ENCODE peak calls at places on chromosomes 3 and 15, in ten cellular contexts. I, C, G, X, E, R, Q, J, D and U are unnamed samples. For H3K4me1, the result is how much of the 10 kb centered on the place peaks cover.

GRCh38 chr15:50176869-50177268 is 5.1 kb upstream of the SLC27A2 start:
- DNase-seq in I (no peak), E (no peak), C (peak), X (no peak), R (no peak), D (no peak), Q (no peak), G (no peak), J (no peak), U (no peak)

GRCh38 chr3:145116769-145117168 is 1044.2 kb downstream of the PLOD2 start:
- DNase-seq in E (no peak), G (no peak), C (no peak), X (no peak), I (no peak), J (no peak), Q (no peak), D (no peak), R (no peak), U (no peak)

GRCh38 chr3:52531636-52532516 is 1.8 kb downstream of the NT5DC2 start:
- DNase-seq in R (peak), D (no peak), Q (peak), I (no peak), E (no peak), J (no peak), C (no peak), X (no peak), G (peak), U (no peak)

GRCh38 chr3:185402561-185402960 is 39.6 kb downstream of the MAP3K13 start:
- DNase-seq in X (no peak), D (no peak), C (peak), G (no peak), J (peak), E (no peak), Q (peak), I (no peak), R (no peak), U (no peak)

GRCh38 chr3:78153973-78154372 is 1114.1 kb downstream of the ROBO2 start:
- DNase-seq in J (no peak), C (no peak), I (no peak), Q (no peak), E (no peak), R (no peak), D (no peak), X (no peak), G (no peak), U (no peak)

GRCh38 chr15:32091505-32092380 is 61.4 kb downstream of the CHRNA7 start:
- DNase-seq in G (no peak), X (no peak), I (no peak), C (no peak), D (no peak), E (no peak), J (no peak), Q (no peak), R (no peak), U (no peak)

GRCh38 chr3:59286791-59287531 is 237.1 kb upstream of the CFAP20DC start:
- DNase-seq in E (no peak), G (no peak), C (peak), R (no peak), J (peak), X (peak), D (no peak), I (no peak), Q (no peak), U (no peak)

GRCh38 chr3:52879090-52879489 is 18.3 kb downstream of the STIMATE start:
- DNase-seq in X (no peak), D (no peak), C (no peak), G (no peak), J (no peak), E (no peak), I (no peak), R (no peak), Q (no peak), U (no peak)

GRCh38 chr3:12005951-12006625 is 1.9 kb downstream of the SYN2 start:
- DNase-seq in R (no peak), J (no peak), C (no peak), G (no peak), D (no peak), Q (no peak), I (no peak), E (no peak), X (no peak), U (no peak)

GRCh38 chr3:168467085-168467714 is 371.5 kb upstream of the GOLIM4 start:
- DNase-seq in X (peak), I (no peak), D (no peak), C (peak), R (no peak), J (peak), E (no peak), G (no peak), Q (peak), U (no peak)

GRCh38 chr3:114155370-114155821 is 23.5 kb downstream of the DRD3 start:
- DNase-seq in D (no peak), R (no peak), X (no peak), I (peak), E (peak), J (peak), G (no peak), Q (peak), C (peak), U (no peak)

GRCh38 chr15:77860101-77860691 is 217.3 kb downstream of the TBC1D2B start:
- DNase-seq in J (no peak), R (no peak), E (no peak), X (no peak), C (no peak), D (no peak), Q (no peak), G (no peak), I (no peak), U (no peak)
- H3K4me1 ChIP-seq in J (under half), R (under half), E (under half), X (under half), C (under half), D (under half), Q (under half), G (under half), I (under half), U (under half)

DNA sequence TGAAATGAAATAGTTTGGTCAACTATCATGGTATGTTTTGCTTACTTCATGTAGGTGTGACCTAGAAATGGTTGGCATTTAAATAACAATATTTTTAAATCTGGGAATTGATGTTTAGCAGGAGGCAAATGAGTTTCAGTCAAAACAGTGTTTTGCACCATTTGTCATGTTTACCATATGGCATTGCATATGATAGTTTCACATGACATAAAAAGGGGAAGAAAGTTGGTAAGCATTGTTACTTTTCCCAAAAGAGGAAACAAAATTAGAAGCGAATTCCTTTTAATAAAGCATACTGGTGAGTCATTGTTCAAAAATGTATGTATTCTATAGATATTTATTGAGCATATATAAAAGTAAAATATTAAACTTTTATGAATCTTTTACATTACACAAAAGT is 2.3 kb downstream of the RNF13 start:
- DNase-seq in G (no peak), C (no peak), J (no peak), E (no peak), R (no peak), D (no peak), X (no peak), I (no peak), Q (no peak), U (no peak)
- H3K4me3 ChIP-seq in G (no peak), C (no peak), J (no peak), E (no peak), R (no peak), D (no peak), X (no peak), I (peak), Q (no peak), U (peak)

DNA sequence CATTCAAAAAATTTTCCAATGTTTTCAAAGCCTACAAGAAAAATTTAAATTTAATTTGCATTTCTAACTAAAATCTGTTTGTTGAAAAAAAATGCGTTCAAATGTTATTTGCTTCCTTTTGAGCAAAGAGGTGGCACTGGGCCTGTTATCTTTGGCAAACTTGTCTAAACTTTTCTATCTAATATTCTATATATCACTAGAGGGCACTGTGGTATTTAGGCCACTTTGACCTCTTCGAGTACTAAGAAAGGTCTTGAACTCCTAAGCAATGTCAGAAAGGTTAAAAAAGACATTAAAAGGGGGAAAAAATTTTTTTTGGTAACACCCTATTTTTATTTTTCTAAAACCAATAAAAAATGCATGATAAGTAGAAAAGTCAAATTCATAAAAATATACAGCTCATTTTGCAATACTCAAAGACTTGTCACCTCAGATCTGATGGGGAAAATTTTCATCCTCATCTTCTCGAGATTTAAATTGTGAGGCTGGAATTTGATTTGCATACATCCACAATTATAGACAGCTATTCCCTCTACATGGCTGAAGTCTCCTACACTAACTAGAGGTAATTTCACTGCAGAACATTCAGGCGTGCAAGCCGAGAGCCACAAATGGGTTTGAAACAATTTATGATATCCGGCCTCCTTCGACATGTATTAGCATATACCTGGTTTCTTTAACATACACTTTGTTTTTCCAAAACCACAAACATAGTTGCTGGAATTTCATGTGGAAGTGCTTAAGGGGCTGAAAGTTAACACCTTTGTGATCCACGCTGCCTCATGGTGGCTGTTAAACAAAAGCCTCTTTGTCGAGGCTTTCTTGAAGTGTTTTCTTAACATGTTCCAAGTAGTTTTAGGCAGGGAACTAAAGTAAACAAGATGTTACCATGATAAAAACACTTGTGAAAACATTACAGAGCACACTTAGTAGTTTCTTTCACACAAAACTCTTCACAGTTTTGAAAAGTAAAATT is 576.4 kb downstream of the FOXP1 start:
- DNase-seq in I (no peak), J (peak), R (no peak), X (no peak), C (peak), G (no peak), Q (peak), E (no peak), D (no peak), U (no peak)
- TF ChIP-seq CTCF in I (peak), J (peak), R (peak), X (peak), C (peak), G (peak), Q (peak), E (peak), D (peak), U (peak)

GRCh38 chr3:4977001-4977888 is 2.0 kb upstream of the BHLHE40 start:
- DNase-seq in G (peak), I (peak), E (peak), R (peak), D (peak), J (peak), Q (peak), C (peak), X (peak), U (peak)
- H3K4me1 ChIP-seq in G (under half), I (under half), E (under half), R (under half), D (under half), J (under half), Q (under half), C (under half), X (under half), U (under half)

GRCh38 chr15:25987638-25988037 is 124.5 kb upstream of the ATP10A start:
- DNase-seq in Q (no peak), X (no peak), I (no peak), D (no peak), E (no peak), J (no peak), R (no peak), G (no peak), C (no peak), U (no peak)

GRCh38 chr15:25985179-25985578 is 122.1 kb upstream of the ATP10A start:
- DNase-seq in D (no peak), X (no peak), Q (peak), E (no peak), C (no peak), R (no peak), G (no peak), J (no peak), I (no peak), U (no peak)

GRCh38 chr15:25981114-25981513 is 118.0 kb upstream of the ATP10A start:
- DNase-seq in G (no peak), Q (no peak), J (no peak), C (no peak), E (no peak), R (no peak), I (no peak), D (no peak), X (no peak), U (no peak)

GRCh38 chr15:25982736-25983135 is 119.6 kb upstream of the ATP10A start:
- DNase-seq in I (no peak), J (no peak), G (no peak), X (no peak), C (no peak), E (no peak), R (no peak), D (no peak), Q (no peak), U (no peak)
- H3K4me3 ChIP-seq in I (no peak), J (no peak), G (no peak), X (no peak), C (no peak), E (no peak), R (no peak), D (no peak), Q (no peak), U (no peak)

GRCh38 chr3:163915279-163915678 is 1163.0 kb downstream of the SI start:
- DNase-seq in R (no peak), D (no peak), Q (no peak), I (no peak), E (no peak), G (no peak), X (no peak), J (no peak), C (no peak), U (no peak)

GRCh38 chr3:163914567-163914966 is 1163.7 kb downstream of the SI start:
- DNase-seq in I (no peak), C (no peak), R (no peak), X (no peak), G (no peak), J (no peak), Q (no peak), E (no peak), D (no peak), U (no peak)

GRCh38 chr3:163919154-163919553 is 1159.1 kb downstream of the SI start:
- DNase-seq in I (no peak), E (no peak), J (no peak), X (no peak), C (no peak), Q (no peak), G (no peak), R (no peak), D (no peak), U (no peak)

GRCh38 chr3:163916596-163917560 is 1161.4 kb downstream of the SI start:
- DNase-seq in R (no peak), I (no peak), G (no peak), E (no peak), X (no peak), J (peak), C (no peak), Q (peak), D (no peak), U (no peak)
- TF ChIP-seq CTCF in R (no peak), I (no peak), G (no peak), E (no peak), X (no peak), J (no peak), C (no peak), Q (peak), D (no peak), U (no peak)

DNA sequence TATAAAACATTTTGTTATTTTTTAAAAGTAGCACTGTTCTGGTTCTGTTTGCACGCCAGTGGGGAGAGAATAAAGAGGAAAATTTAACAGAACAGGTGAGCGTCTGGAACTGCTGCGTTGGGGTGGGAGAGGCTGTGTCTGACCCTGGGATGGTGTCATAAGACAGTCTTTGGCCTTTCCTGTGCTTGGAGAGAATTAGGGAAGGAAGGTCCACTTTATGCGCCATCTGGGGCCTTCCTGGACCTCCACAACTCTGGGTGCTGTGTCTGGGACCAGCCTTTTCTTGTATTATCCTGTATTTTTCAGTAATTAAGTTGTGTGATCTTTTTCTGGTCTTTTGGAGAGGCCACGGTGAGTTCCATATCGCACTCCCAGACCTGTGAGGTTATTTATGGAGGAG is 3.3 kb downstream of the FAM43A start:
- DNase-seq in D (no peak), X (no peak), R (no peak), G (no peak), I (no peak), J (no peak), E (no peak), C (no peak), Q (no peak), U (no peak)
- H3K4me1 ChIP-seq in D (under half), X (under half), R (under half), G (under half), I (half or more), J (under half), E (under half), C (under half), Q (under half), U (under half)

GRCh38 chr15:92155941-92156340 is 237.7 kb upstream of the ST8SIA2 start:
- DNase-seq in C (no peak), E (no peak), D (no peak), R (no peak), G (no peak), Q (no peak), I (no peak), J (no peak), X (no peak), U (no peak)
- H3K4me3 ChIP-seq in C (no peak), E (no peak), D (no peak), R (no peak), G (no peak), Q (no peak), I (no peak), J (no peak), X (no peak), U (no peak)

GRCh38 chr3:20037255-20037996 is 2.8 kb upstream of the KAT2B start:
- DNase-seq in C (no peak), X (no peak), Q (no peak), D (no peak), E (no peak), I (no peak), J (no peak), G (no peak), R (no peak), U (no peak)
- TF ChIP-seq CTCF in C (no peak), X (no peak), Q (no peak), D (no peak), E (no peak), I (no peak), J (no peak), G (no peak), R (no peak), U (no peak)